ENCODE peak calls at places on chromosome 13, in four cellular contexts. C, Z, L and U are unnamed samples.

GRCh38 chr13:99909836-99910619 is 61.5 kb downstream of the ZIC5 start:
- ATAC-seq in Z (no peak), L (no peak), C (peak; percentile 16), U (no peak)

GRCh38 chr13:99624936-99625540 is 123.8 kb downstream of the TM9SF2 start:
- ATAC-seq in L (peak; percentile 70), C (no peak), Z (no peak), U (no peak)

GRCh38 chr13:60663788-60664187 is 266.8 kb downstream of the TDRD3 start:
- ATAC-seq in C (peak; percentile 62), L (no peak), Z (no peak), U (no peak)

GRCh38 chr13:75468602-75469001 is 13.4 kb downstream of the TBC1D4 start:
- ATAC-seq in L (no peak), Z (no peak), C (no peak), U (no peak)

GRCh38 chr13:72469932-72470331 is 257.5 kb downstream of the MZT1 start:
- ATAC-seq in L (no peak), Z (no peak), C (no peak), U (no peak)

GRCh38 chr13:25762795-25763377 is 288.9 kb downstream of the SHISA2 start:
- ATAC-seq in L (no peak), C (no peak), Z (no peak), U (no peak)

GRCh38 chr13:25727250-25727649 is 324.6 kb downstream of the SHISA2 start:
- ATAC-seq in L (no peak), C (peak; percentile 40), Z (no peak), U (no peak)

GRCh38 chr13:95301947-95302386 is 716 bp upstream of the ABCC4 start:
- ATAC-seq in L (peak; percentile 16), Z (peak; percentile 6), C (no peak), U (peak; percentile 13)

GRCh38 chr13:110179858-110180156 is 127.2 kb downstream of the COL4A1 start:
- ATAC-seq in C (no peak), Z (no peak), L (no peak), U (no peak)

GRCh38 chr13:43284162-43284561 is 260.8 kb downstream of the DNAJC15 start:
- ATAC-seq in Z (no peak), C (no peak), L (no peak), U (no peak)

GRCh38 chr13:98997738-98998641 is 20.1 kb upstream of the DOCK9 start:
- ATAC-seq in Z (peak; percentile 67), L (no peak), C (no peak), U (peak; percentile 18)

GRCh38 chr13:73551736-73552135 is 492.9 kb downstream of the KLF5 start:
- ATAC-seq in Z (no peak), L (no peak), C (no peak), U (no peak)

GRCh38 chr13:39224841-39225240 is 186.6 kb downstream of the NHLRC3 start:
- ATAC-seq in C (no peak), L (no peak), Z (no peak), U (no peak)

DNA sequence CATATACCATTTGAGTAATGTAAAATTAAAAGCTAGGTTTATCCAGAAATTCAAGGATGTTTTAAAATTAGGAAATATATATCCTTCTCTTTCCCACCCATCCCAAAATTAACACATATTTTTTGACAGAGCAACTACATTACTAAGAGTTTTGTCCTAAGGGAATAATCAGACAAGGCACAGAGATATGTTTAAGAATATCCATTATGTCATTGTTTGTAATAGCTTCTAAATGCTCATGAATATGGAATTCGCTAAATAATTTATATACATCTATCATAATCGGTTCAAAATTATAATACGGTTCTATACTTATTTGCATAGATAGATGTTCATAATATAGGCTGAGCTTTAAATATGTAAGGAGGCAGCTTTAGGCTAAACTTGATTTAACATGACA is 9.8 kb downstream of the UBL3 start:
- ATAC-seq in C (no peak), L (no peak), Z (no peak), U (no peak)
- TF ChIP-seq POLR2AphosphoS5 in C (no peak), L (no peak), Z (no peak), U (no peak)

GRCh38 chr13:32426981-32427851 is 714 bp downstream of the N4BP2L1 start:
- ATAC-seq in L (peak; percentile 71), Z (no peak), C (peak; percentile 29), U (peak; percentile 44)
- TF ChIP-seq POLR2AphosphoS5 in L (no peak), Z (no peak), C (no peak), U (no peak)

GRCh38 chr13:23321534-23322241 is 111.8 kb downstream of the SACS start:
- ATAC-seq in C (peak; percentile 84), Z (peak; percentile 98), L (no peak), U (peak; percentile 90)
- TF ChIP-seq POLR2AphosphoS5 in C (no peak), Z (no peak), L (no peak), U (peak; percentile 29)

GRCh38 chr13:55160911-55161310 is 1979.8 kb upstream of the PRR20A start:
- ATAC-seq in L (no peak), Z (no peak), C (no peak), U (no peak)
- TF ChIP-seq POLR2AphosphoS5 in L (no peak), Z (no peak), C (no peak), U (no peak)

GRCh38 chr13:111898956-111899713 is 167.8 kb upstream of the SOX1 start:
- ATAC-seq in C (no peak), Z (no peak), L (no peak), U (no peak)

GRCh38 chr13:111901301-111901905 is 165.5 kb upstream of the SOX1 start:
- ATAC-seq in L (no peak), C (no peak), Z (no peak), U (no peak)

GRCh38 chr13:111899714-111900389 is 167.1 kb upstream of the SOX1 start:
- ATAC-seq in Z (no peak), L (no peak), C (no peak), U (no peak)

GRCh38 chr13:111902726-111903125 is 164.2 kb upstream of the SOX1 start:
- ATAC-seq in C (no peak), L (no peak), Z (no peak), U (no peak)

GRCh38 chr13:111900390-111901180 is 166.4 kb upstream of the SOX1 start:
- ATAC-seq in Z (no peak), C (no peak), L (peak; percentile 21), U (no peak)
- TF ChIP-seq POLR2AphosphoS5 in Z (no peak), C (no peak), L (no peak), U (no peak)

GRCh38 chr13:52161193-52161646 is 1.8 kb upstream of the NEK3 start:
- ATAC-seq in C (peak; percentile 42), L (no peak), Z (no peak), U (no peak)

GRCh38 chr13:52160053-52160452 is 656 bp upstream of the NEK3 start:
- ATAC-seq in L (no peak), Z (no peak), C (no peak), U (no peak)

GRCh38 chr13:52158629-52159158 is 703 bp downstream of the NEK3 start:
- ATAC-seq in Z (peak; percentile 10), L (peak; percentile 22), C (no peak), U (peak; percentile 41)

GRCh38 chr13:52156724-52157251 is 2.6 kb downstream of the NEK3 start:
- ATAC-seq in Z (no peak), C (no peak), L (no peak), U (no peak)

GRCh38 chr13:52159159-52159982 is at the start of gene NEK3:
- ATAC-seq in L (peak; percentile 97), C (peak; percentile 75), Z (peak; percentile 78), U (peak; percentile 90)
- TF ChIP-seq POLR2AphosphoS5 in L (peak; percentile 64), C (peak; percentile 7), Z (peak; percentile 60), U (no peak)